ENCODE peak calls at places on chromosome 16, in five cellular contexts. M is fibroblast of lung, C is colonic mucosa, Z is heart left ventricle, B is left lung. V is an unnamed sample.

GRCh38 chr16:20598832-20599469 is 22.8 kb upstream of the ACSM2B start:
- DNase-seq in M (no peak), C (no peak), Z (no peak), B (no peak), V (no peak)

GRCh38 chr16:17470002-17470870 is 524 bp downstream of the XYLT1 start:
- DNase-seq in M (no peak), C (peak), Z (no peak), B (no peak), V (peak)

GRCh38 chr16:16045311-16045710 is 95.9 kb downstream of the ABCC1 start:
- DNase-seq in M (no peak), C (no peak), Z (no peak), B (no peak), V (no peak)

GRCh38 chr16:5852151-5852550 is 754.6 kb upstream of the EEF2KMT start:
- DNase-seq in M (no peak), C (no peak), Z (no peak), B (no peak), V (no peak)

GRCh38 chr16:50585331-50585776 is 37.2 kb downstream of the NKD1 start:
- DNase-seq in M (peak), C (peak), Z (peak), B (peak), V (no peak)

GRCh38 chr16:87431926-87432325 is 39.8 kb downstream of the MAP1LC3B start:
- DNase-seq in M (peak), C (no peak), Z (no peak), B (peak), V (no peak)

GRCh38 chr16:72301416-72302048 is 129.6 kb upstream of the PMFBP1 start:
- DNase-seq in M (no peak), C (no peak), Z (no peak), B (no peak), V (no peak)

GRCh38 chr16:50067290-50067853 is 1.6 kb downstream of the HEATR3 start:
- DNase-seq in M (peak), C (peak), Z (no peak), B (no peak), V (peak)

GRCh38 chr16:19168173-19169080 is at the start of gene SYT17:
- DNase-seq in M (no peak), C (peak), Z (peak), B (peak), V (no peak)

GRCh38 chr16:10619271-10619849 is 39.0 kb upstream of the EMP2 start:
- DNase-seq in M (no peak), C (peak), Z (peak), B (peak), V (no peak)

GRCh38 chr16:54340531-54340930 is 53.9 kb upstream of the IRX3 start:
- DNase-seq in M (no peak), C (no peak), Z (no peak), B (no peak), V (no peak)

GRCh38 chr16:56744996-56745640 is 15.2 kb downstream of the NUP93 start:
- DNase-seq in M (no peak), C (no peak), Z (peak), B (no peak), V (no peak)

GRCh38 chr16:3503513-3503912 is 2.7 kb downstream of the CLUAP1 start:
- DNase-seq in M (no peak), C (no peak), Z (no peak), B (no peak), V (peak)

GRCh38 chr16:71368958-71369357 is 10.4 kb downstream of the CALB2 start:
- DNase-seq in M (no peak), C (no peak), Z (no peak), B (no peak), V (no peak)

GRCh38 chr16:30398660-30399434 is 3.6 kb downstream of the ZNF48 start:
- DNase-seq in M (no peak), C (no peak), Z (no peak), B (no peak), V (no peak)

GRCh38 chr16:87675111-87675510 is 72.8 kb downstream of the JPH3 start:
- DNase-seq in M (no peak), C (no peak), Z (no peak), B (no peak), V (no peak)

GRCh38 chr16:9542165-9542755 is 450.8 kb downstream of the HAPSTR1 start:
- DNase-seq in M (no peak), C (no peak), Z (no peak), B (no peak), V (no peak)

GRCh38 chr16:22220076-22220453 is 14.0 kb downstream of the EEF2K start:
- DNase-seq in M (peak), C (no peak), Z (peak), B (no peak), V (no peak)

GRCh38 chr16:30114411-30114810 is 1.1 kb upstream of the GDPD3 start:
- DNase-seq in M (no peak), C (peak), Z (no peak), B (no peak), V (no peak)

GRCh38 chr16:54510619-54511018 is 224.0 kb upstream of the IRX3 start:
- DNase-seq in M (peak), C (no peak), Z (no peak), B (no peak), V (no peak)

GRCh38 chr16:3646348-3646920 is 8.1 kb upstream of the DNASE1 start:
- DNase-seq in M (no peak), C (peak), Z (no peak), B (no peak), V (no peak)

GRCh38 chr16:87725596-87726235 is 40.1 kb downstream of the KLHDC4 start:
- DNase-seq in M (peak), C (no peak), Z (no peak), B (peak), V (no peak)

GRCh38 chr16:71808593-71809449 is at the start of gene AP1G1:
- DNase-seq in M (peak), C (peak), Z (peak), B (peak), V (peak)

GRCh38 chr16:68470461-68471150 is 22.3 kb upstream of the SMPD3 start:
- DNase-seq in M (no peak), C (peak), Z (peak), B (peak), V (no peak)

GRCh38 chr16:23691483-23692189 is 12.9 kb downstream of the PLK1 start:
- DNase-seq in M (peak), C (no peak), Z (no peak), B (no peak), V (no peak)

GRCh38 chr16:68298907-68299515 is 11.7 kb downstream of the SLC7A6OS start:
- DNase-seq in M (peak), C (no peak), Z (peak), B (no peak), V (no peak)

GRCh38 chr16:77834600-77834963 is 46.2 kb downstream of the VAT1L start:
- DNase-seq in M (peak), C (no peak), Z (no peak), B (no peak), V (no peak)

GRCh38 chr16:78984887-78985464 is 615.6 kb downstream of the MAF start:
- DNase-seq in M (no peak), C (no peak), Z (peak), B (no peak), V (no peak)

GRCh38 chr16:28531777-28532744 is 6.7 kb downstream of the NUPR1 start:
- DNase-seq in M (peak), C (peak), Z (peak), B (peak), V (no peak)

GRCh38 chr16:7318661-7319060 is 14.0 kb upstream of the RBFOX1 start:
- DNase-seq in M (no peak), C (no peak), Z (no peak), B (no peak), V (no peak)

GRCh38 chr16:68646948-68647659 is 2.0 kb downstream of the CDH3 start:
- DNase-seq in M (no peak), C (no peak), Z (no peak), B (no peak), V (no peak)

GRCh38 chr16:59697746-59698145 is 963.6 kb upstream of the GOT2 start:
- DNase-seq in M (peak), C (no peak), Z (no peak), B (no peak), V (no peak)

GRCh38 chr16:47045023-47045422 is 71.5 kb upstream of the DNAJA2 start:
- DNase-seq in M (peak), C (no peak), Z (no peak), B (no peak), V (no peak)

GRCh38 chr16:12798846-12799245 is 4.8 kb downstream of the CPPED1 start:
- DNase-seq in M (no peak), C (no peak), Z (no peak), B (no peak), V (no peak)

GRCh38 chr16:31215287-31216115 is 1.4 kb downstream of the PYDC1 start:
- DNase-seq in M (peak), C (peak), Z (peak), B (peak), V (no peak)

GRCh38 chr16:14240964-14241363 is 169.8 kb downstream of the MRTFB start:
- DNase-seq in M (no peak), C (no peak), Z (no peak), B (no peak), V (no peak)

GRCh38 chr16:72124148-72124547 is 30.5 kb downstream of the DHX38 start:
- DNase-seq in M (no peak), C (no peak), Z (no peak), B (no peak), V (no peak)

GRCh38 chr16:49687603-49688002 is 168.3 kb downstream of the ZNF423 start:
- DNase-seq in M (no peak), C (no peak), Z (no peak), B (no peak), V (no peak)

GRCh38 chr16:50916040-50916439 is 174.2 kb downstream of the CYLD start:
- DNase-seq in M (no peak), C (no peak), Z (no peak), B (no peak), V (no peak)

GRCh38 chr16:29816694-29817441 is 916 bp downstream of the PAGR1 start:
- DNase-seq in M (peak), C (peak), Z (peak), B (peak), V (no peak)

GRCh38 chr16:75064403-75065148 is 52.0 kb downstream of the LDHD start:
- DNase-seq in M (no peak), C (peak), Z (no peak), B (peak), V (no peak)

GRCh38 chr16:75063549-75064082 is 53.0 kb downstream of the LDHD start:
- DNase-seq in M (no peak), C (no peak), Z (no peak), B (no peak), V (no peak)

GRCh38 chr16:75066861-75067447 is 49.6 kb downstream of the LDHD start:
- DNase-seq in M (no peak), C (no peak), Z (no peak), B (no peak), V (no peak)

GRCh38 chr16:75065808-75066149 is 50.8 kb downstream of the LDHD start:
- DNase-seq in M (no peak), C (peak), Z (no peak), B (no peak), V (no peak)

DNA sequence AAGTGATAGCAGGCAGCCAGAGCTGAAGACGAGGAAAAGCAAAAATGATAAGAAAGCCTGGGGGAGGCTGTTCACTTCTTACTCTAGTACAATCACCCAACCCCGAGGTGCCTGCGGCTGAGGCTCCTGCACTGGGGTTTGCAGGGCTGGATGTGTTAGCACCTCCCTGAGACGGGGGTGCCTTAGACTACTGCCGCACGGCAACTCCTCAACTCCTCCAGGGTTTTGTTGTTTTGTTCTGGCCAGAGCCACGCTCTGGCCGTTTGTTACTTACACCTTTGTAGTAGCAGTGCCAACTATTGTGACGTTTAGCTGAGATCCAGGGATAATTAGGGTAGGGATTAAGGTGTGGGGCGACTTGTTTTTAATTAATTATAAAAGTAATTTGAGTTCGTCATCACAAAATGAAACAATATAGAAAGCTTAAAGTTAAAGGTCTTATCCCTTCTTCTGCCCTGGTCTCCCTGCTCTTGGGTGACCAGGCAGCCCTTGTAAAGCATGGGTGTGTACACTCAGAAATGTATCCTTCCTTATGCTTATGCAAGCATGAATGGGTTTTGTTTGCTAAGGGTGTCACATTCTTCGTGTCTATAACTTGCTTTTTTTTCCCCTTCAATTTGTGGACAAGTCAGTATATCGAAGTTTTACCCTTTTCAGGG is 51.3 kb downstream of the LDHD start:
- DNase-seq in M (no peak), C (peak), Z (no peak), B (no peak), V (peak)
- H3K27ac ChIP-seq in M (no peak), C (peak), Z (no peak), B (peak), V (peak)

GRCh38 chr16:52603015-52603414 is 56.1 kb upstream of the TOX3 start:
- DNase-seq in M (no peak), C (peak), Z (no peak), B (no peak), V (no peak)
- H3K4me3 ChIP-seq in M (no peak), C (no peak), Z (no peak), B (no peak), V (no peak)

GRCh38 chr16:85626191-85626951 is 13.2 kb downstream of the GSE1 start:
- DNase-seq in M (no peak), C (no peak), Z (peak), B (no peak), V (no peak)

GRCh38 chr16:85627835-85628556 is 14.9 kb downstream of the GSE1 start:
- DNase-seq in M (no peak), C (no peak), Z (peak), B (no peak), V (no peak)

GRCh38 chr16:85625485-85626117 is 12.5 kb downstream of the GSE1 start:
- DNase-seq in M (no peak), C (no peak), Z (no peak), B (no peak), V (no peak)

GRCh38 chr16:85628651-85629050 is 15.5 kb downstream of the GSE1 start:
- DNase-seq in M (no peak), C (no peak), Z (no peak), B (no peak), V (no peak)

GRCh38 chr16:85627102-85627834 is 14.1 kb downstream of the GSE1 start:
- DNase-seq in M (no peak), C (no peak), Z (no peak), B (no peak), V (no peak)
- H3K27ac ChIP-seq in M (no peak), C (no peak), Z (peak), B (no peak), V (no peak)

DNA sequence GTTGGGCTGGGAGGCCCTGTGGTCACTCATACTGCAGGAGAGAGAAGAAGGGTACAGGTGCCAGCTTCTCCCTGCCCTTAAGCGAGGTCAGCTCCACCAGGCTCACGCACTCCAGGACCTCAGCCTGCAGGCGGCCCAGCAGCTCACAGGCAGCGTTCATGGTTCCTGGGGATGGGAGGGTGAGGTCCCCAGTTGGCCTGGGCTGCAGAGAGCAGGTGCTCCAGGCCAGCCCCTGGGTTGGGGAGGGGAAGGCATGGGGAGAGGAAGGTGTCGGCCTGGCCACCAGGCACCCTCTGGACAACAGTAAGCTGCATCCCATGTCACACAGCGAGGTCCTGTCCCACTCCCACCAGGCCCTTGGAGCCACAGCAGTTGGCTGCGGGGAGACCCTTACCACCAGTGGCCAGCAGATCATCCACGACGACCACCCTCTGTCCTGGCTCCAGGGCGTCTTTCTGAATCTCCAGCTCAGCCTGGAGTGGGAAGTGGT is 2.0 kb downstream of the APRT start:
- DNase-seq in M (no peak), C (no peak), Z (peak), B (no peak), V (no peak)
- H3K4me3 ChIP-seq in M (no peak), C (no peak), Z (no peak), B (no peak), V (no peak)

DNA sequence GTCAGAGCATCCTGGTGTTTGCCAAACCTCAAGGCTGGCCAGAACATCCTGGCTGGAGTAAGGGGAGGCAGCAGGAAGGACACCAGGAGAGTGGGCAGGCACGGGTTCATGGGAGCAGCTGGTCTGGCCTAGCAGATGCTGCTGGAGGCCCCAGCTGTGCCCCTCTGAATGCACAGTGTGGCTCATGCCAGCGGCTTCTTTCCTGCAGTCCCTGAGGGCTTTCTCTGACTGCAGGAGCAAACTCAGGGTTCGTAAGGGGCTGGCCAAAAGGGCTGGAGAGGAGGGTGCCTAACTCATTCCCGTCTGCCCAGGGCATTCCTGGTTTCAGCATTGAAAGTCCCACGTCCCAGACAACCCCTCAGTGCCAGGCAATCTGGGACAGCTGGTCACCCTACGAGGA is 78.6 kb downstream of the ZDHHC7 start:
- DNase-seq in M (no peak), C (no peak), Z (no peak), B (no peak), V (no peak)
- H3K27ac ChIP-seq in M (no peak), C (no peak), Z (no peak), B (no peak), V (no peak)

DNA sequence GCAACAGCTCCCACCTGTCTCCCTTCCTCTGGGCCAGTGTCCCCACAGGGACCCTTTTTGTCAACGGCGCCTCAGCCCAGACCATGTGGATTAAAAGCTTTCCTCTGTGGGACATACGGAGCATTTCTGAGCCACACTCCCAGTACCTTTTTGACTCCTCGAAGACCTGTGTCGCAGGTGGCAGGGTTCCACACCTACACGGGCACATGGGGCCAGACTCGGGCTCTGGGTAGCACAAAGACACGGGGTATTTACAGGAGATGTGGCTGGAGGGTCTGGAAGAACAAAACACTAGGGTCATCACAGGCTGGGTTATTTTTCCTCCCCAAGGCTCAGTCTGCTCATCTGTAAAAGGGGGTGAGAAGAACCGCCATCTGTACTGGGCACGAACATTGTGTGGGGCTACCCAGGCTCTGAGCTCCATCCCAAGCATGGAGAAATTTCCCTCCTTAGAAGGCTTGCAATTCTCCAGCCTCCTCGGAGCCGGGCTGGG is 32.5 kb upstream of the SNN start:
- DNase-seq in M (no peak), C (no peak), Z (no peak), B (no peak), V (no peak)
- H3K4me3 ChIP-seq in M (no peak), C (no peak), Z (no peak), B (no peak), V (no peak)

DNA sequence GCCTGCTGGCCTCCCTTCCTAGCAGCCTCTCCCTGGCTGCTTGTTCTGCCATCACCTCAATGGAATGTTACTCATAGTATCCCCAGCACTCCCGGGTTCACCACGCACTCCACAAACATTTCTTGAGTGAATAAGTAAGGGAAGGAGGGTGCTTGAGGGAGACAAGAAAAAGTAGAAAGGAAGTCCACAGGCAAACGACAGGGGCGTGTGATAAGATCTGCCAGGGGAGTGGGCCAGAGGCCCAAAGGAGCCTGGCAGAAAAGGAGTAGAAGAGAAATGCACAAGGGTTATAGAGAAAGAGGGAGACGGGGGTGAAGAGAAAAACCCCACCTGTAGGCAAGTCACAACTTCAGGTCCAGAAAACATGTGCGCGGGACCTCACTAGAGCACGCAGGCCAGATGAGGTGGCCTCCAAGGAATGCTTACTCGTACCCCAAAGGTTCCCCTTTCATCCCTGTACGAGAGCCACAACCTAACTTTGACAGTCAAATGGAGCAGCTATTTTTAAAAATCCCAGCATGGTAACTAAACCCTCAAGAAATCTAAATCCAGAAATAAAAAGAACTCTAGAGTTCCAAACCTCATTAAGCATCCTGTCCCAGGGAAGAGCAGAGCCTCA is 6.6 kb downstream of the ZDHHC7 start:
- DNase-seq in M (peak), C (no peak), Z (no peak), B (peak), V (no peak)
- H3K27ac ChIP-seq in M (peak), C (peak), Z (peak), B (peak), V (no peak)

GRCh38 chr16:67237396-67238277 is 9.6 kb downstream of the FHOD1 start:
- DNase-seq in M (no peak), C (no peak), Z (peak), B (no peak), V (no peak)

GRCh38 chr16:67235816-67236547 is 9.1 kb downstream of the TMEM208 start:
- DNase-seq in M (no peak), C (no peak), Z (peak), B (no peak), V (no peak)

GRCh38 chr16:67238278-67238575 is 9.1 kb downstream of the FHOD1 start:
- DNase-seq in M (no peak), C (no peak), Z (no peak), B (no peak), V (no peak)

GRCh38 chr16:67238806-67239470 is 8.3 kb downstream of the FHOD1 start:
- DNase-seq in M (no peak), C (no peak), Z (peak), B (no peak), V (no peak)

GRCh38 chr16:67236551-67237395 is 9.8 kb downstream of the TMEM208 start:
- DNase-seq in M (peak), C (peak), Z (no peak), B (no peak), V (peak)
- H3K4me3 ChIP-seq in M (no peak), C (no peak), Z (no peak), B (no peak), V (no peak)